ENCODE peak calls at places on chromosome 1, in five cellular contexts. C is upper lobe of left lung, V is stomach, Q is K562, K is H1. L is an unnamed sample. For H3K4me1, the result is how much of the 10 kb centered on the place peaks cover.

GRCh38 chr1:9426291-9426711 is 113.0 kb upstream of the SLC25A33 start:
- DNase-seq in C (no peak), Q (no peak), V (peak), K (no peak), L (peak)

GRCh38 chr1:15282810-15283474 is 35.9 kb downstream of the FHAD1 start:
- DNase-seq in C (no peak), Q (no peak), V (no peak), K (peak), L (no peak)

GRCh38 chr1:212162635-212163034 is 122.6 kb upstream of the PPP2R5A start:
- DNase-seq in K (no peak), C (no peak), V (peak), Q (no peak), L (no peak)

GRCh38 chr1:8047112-8047511 is 21.0 kb upstream of the ERRFI1 start:
- DNase-seq in Q (no peak), C (no peak), V (no peak), K (no peak), L (no peak)

GRCh38 chr1:25028587-25028909 is 98.5 kb upstream of the RUNX3 start:
- DNase-seq in C (no peak), K (no peak), Q (no peak), V (no peak), L (no peak)

GRCh38 chr1:179178965-179179364 is 50.5 kb downstream of the ABL2 start:
- DNase-seq in V (no peak), C (no peak), K (no peak), Q (no peak), L (no peak)

GRCh38 chr1:99674665-99675064 is 28.8 kb downstream of the PALMD start:
- DNase-seq in V (no peak), K (no peak), C (no peak), Q (no peak), L (no peak)

GRCh38 chr1:21655748-21656147 is 13.4 kb downstream of the RAP1GAP start:
- DNase-seq in C (no peak), Q (peak), V (no peak), K (no peak), L (no peak)

GRCh38 chr1:183093821-183094287 is 70.6 kb downstream of the LAMC1 start:
- DNase-seq in C (no peak), K (no peak), V (no peak), Q (no peak), L (no peak)

GRCh38 chr1:116228501-116228900 is 117.3 kb downstream of the MAB21L3 start:
- DNase-seq in V (no peak), C (no peak), Q (no peak), K (no peak), L (no peak)

GRCh38 chr1:216822480-216822879 is 99.3 kb upstream of the ESRRG start:
- DNase-seq in C (no peak), V (no peak), Q (no peak), K (no peak), L (no peak)

GRCh38 chr1:15951341-15952153 is 24.4 kb downstream of the ZBTB17 start:
- DNase-seq in C (no peak), K (peak), Q (peak), V (no peak), L (no peak)

GRCh38 chr1:204493882-204494280 is 724 bp downstream of the PIK3C2B start:
- DNase-seq in C (no peak), Q (peak), V (peak), K (no peak), L (peak)

GRCh38 chr1:26771643-26772321 is 16.0 kb upstream of the PIGV start:
- DNase-seq in V (no peak), K (no peak), C (no peak), Q (peak), L (no peak)

GRCh38 chr1:30748098-30748698 is 9.4 kb downstream of the LAPTM5 start:
- DNase-seq in Q (peak), K (no peak), V (no peak), C (no peak), L (no peak)

GRCh38 chr1:13911697-13912619 is 212.0 kb downstream of the PRDM2 start:
- DNase-seq in K (no peak), C (no peak), V (no peak), Q (no peak), L (no peak)

GRCh38 chr1:154998818-154999650 is 3.6 kb upstream of the ZBTB7B start:
- DNase-seq in C (peak), K (peak), Q (peak), V (peak), L (peak)

GRCh38 chr1:101338714-101339430 is 102.1 kb downstream of the S1PR1 start:
- DNase-seq in Q (no peak), K (no peak), V (no peak), C (no peak), L (no peak)

GRCh38 chr1:100494393-100495084 is 43.4 kb upstream of the GPR88 start:
- DNase-seq in C (no peak), V (no peak), K (no peak), Q (no peak), L (no peak)

GRCh38 chr1:29240400-29240837 is 4.1 kb downstream of the PTPRU start:
- DNase-seq in K (peak), Q (no peak), C (peak), V (no peak), L (no peak)

DNA sequence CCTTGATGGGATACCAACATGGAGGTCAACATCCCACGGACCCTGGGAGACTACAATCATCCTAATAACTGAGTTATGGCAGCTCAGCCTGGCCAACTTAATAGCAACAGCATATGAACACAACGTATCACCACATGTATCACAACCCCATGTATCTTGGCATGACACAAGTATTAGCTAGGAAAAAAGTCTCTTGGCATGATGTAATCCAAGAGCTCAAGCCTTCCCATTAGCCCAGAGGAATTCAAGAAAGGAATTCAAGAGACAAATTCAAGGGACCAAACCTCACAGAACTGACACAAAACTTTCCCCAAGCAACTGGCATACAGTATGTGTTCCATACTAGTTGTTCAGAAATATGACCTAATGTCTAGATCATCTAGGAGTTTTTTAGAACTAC is 100.9 kb upstream of the HMGB4 start:
- DNase-seq in Q (no peak), V (no peak), K (no peak), C (no peak), L (no peak)
- H3K4me1 ChIP-seq in Q (under half), V (under half), K (under half), C (under half), L (under half)

GRCh38 chr1:3350441-3351261 is 103.8 kb upstream of the ARHGEF16 start:
- DNase-seq in K (no peak), Q (no peak), C (peak), V (peak), L (no peak)

GRCh38 chr1:3352952-3353331 is 101.5 kb upstream of the ARHGEF16 start:
- DNase-seq in Q (no peak), C (peak), V (no peak), K (no peak), L (peak)

GRCh38 chr1:3351300-3352083 is 103.0 kb upstream of the ARHGEF16 start:
- DNase-seq in C (no peak), Q (no peak), K (no peak), V (no peak), L (no peak)

GRCh38 chr1:3353901-3354300 is 100.6 kb upstream of the ARHGEF16 start:
- DNase-seq in C (no peak), K (no peak), Q (no peak), V (no peak), L (no peak)

GRCh38 chr1:3352084-3352951 is 102.1 kb upstream of the ARHGEF16 start:
- DNase-seq in C (peak), Q (no peak), V (no peak), K (peak), L (peak)
- TF ChIP-seq EP300 in C (no peak), Q (no peak), V (peak), K (no peak), L (peak)

GRCh38 chr1:156746716-156747631 is 4.5 kb downstream of the HDGF start:
- DNase-seq in V (peak), Q (peak), K (peak), C (peak), L (peak)

GRCh38 chr1:156749429-156750118 is 1.9 kb downstream of the HDGF start:
- DNase-seq in V (peak), C (no peak), K (no peak), Q (no peak), L (peak)

GRCh38 chr1:156747737-156748669 is 3.5 kb downstream of the HDGF start:
- DNase-seq in Q (no peak), K (no peak), V (no peak), C (no peak), L (no peak)

GRCh38 chr1:156750191-156750931 is 1.1 kb downstream of the HDGF start:
- DNase-seq in V (peak), C (no peak), Q (peak), K (no peak), L (peak)

DNA sequence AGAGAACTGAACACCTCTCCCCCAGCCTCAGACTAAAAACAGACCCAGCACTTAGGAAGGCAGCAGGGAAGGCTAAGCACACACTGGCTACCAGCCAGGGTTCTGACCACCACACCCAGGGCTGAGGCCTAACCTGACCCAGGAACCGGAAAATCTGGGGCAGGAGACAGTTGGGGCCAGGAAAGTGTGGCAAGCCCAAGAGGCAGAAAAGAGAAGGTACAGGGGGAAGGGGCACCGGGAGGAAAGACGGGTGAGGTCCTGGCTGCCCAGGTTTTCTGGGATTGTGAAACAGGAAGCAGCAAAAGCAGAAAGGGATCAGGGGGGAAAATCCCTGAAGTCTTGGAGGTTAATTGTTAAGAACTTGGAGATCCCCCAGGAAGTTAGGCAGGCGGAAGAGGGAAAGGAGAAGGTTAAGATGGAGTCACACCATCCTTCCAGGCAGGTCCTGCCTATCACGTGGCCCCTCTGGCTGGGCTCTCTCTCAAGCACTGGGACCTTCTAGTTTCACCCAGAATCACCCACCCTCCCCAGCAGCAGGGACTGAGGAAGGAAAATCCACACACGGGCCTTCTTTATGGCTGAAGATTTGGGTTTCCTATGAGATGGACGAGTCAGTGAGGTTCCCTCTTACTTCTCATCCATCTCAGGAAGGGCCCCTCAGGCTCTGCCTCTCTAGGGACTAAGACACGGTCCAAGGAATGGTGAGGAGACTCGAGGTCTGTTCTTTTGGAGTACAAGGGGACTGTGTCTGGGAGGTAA is 2.6 kb downstream of the HDGF start:
- DNase-seq in V (peak), Q (no peak), C (no peak), K (no peak), L (peak)
- H3K4me1 ChIP-seq in V (half or more), Q (under half), C (half or more), K (under half), L (half or more)

GRCh38 chr1:235011599-235012435 is 116.8 kb downstream of the TOMM20 start:
- DNase-seq in K (no peak), Q (peak), V (peak), C (no peak), L (peak)
- TF ChIP-seq EP300 in K (no peak), Q (peak), V (no peak), C (no peak), L (no peak)

L was measured in transverse colon.